ENCODE peak calls at places on chromosomes 2 and 18, in six cellular contexts. A is A549, D is testis, U is HepG2, B is Peyer's patch, V is adrenal gland. K is an unnamed sample.

GRCh38 chr2:158734442-158734841 is 60.7 kb upstream of the DAPL1 start:
- DNase-seq in A (no peak), D (no peak), U (no peak), B (no peak), V (no peak), K (no peak)

GRCh38 chr18:73774836-73775509 is 372.7 kb downstream of the FBXO15 start:
- DNase-seq in A (peak; percentile 51), D (peak; percentile 59), U (no peak), B (no peak), V (no peak), K (peak; percentile 76)

GRCh38 chr2:172307800-172308199 is 119.6 kb upstream of the ITGA6 start:
- DNase-seq in A (no peak), D (peak; percentile 27), U (no peak), B (peak; percentile 66), V (peak; percentile 43), K (peak; percentile 38)

GRCh38 chr2:10885479-10885863 is 26.3 kb upstream of the KCNF1 start:
- DNase-seq in A (no peak), D (no peak), U (no peak), B (peak; percentile 63), V (no peak), K (no peak)

GRCh38 chr18:11741505-11742145 is 52.6 kb downstream of the GNAL start:
- DNase-seq in A (peak; percentile 34), D (no peak), U (peak; percentile 11), B (no peak), V (no peak), K (no peak)

GRCh38 chr18:75048776-75049454 is 160.0 kb downstream of the PTGR3 start:
- DNase-seq in A (no peak), D (no peak), U (no peak), B (no peak), V (no peak), K (no peak)

GRCh38 chr2:120566331-120567035 is 169.2 kb upstream of the GLI2 start:
- DNase-seq in A (no peak), D (peak; percentile 75), U (no peak), B (no peak), V (peak; percentile 67), K (no peak)

GRCh38 chr2:65880451-65880850 is 448.1 kb upstream of the SPRED2 start:
- DNase-seq in A (no peak), D (no peak), U (no peak), B (no peak), V (no peak), K (no peak)

GRCh38 chr18:31325051-31325450 is 7.1 kb downstream of the DSG1 start:
- DNase-seq in A (peak; percentile 30), D (no peak), U (no peak), B (no peak), V (no peak), K (no peak)

GRCh38 chr18:76672627-76673026 is 149.7 kb upstream of the ZNF236 start:
- DNase-seq in A (no peak), D (no peak), U (no peak), B (no peak), V (no peak), K (no peak)

GRCh38 chr2:63081404-63081803 is 30.8 kb downstream of the OTX1 start:
- DNase-seq in A (no peak), D (no peak), U (no peak), B (no peak), V (no peak), K (no peak)

GRCh38 chr2:67565761-67566160 is 168.6 kb downstream of the ETAA1 start:
- DNase-seq in A (peak; percentile 54), D (no peak), U (no peak), B (no peak), V (no peak), K (no peak)

DNA sequence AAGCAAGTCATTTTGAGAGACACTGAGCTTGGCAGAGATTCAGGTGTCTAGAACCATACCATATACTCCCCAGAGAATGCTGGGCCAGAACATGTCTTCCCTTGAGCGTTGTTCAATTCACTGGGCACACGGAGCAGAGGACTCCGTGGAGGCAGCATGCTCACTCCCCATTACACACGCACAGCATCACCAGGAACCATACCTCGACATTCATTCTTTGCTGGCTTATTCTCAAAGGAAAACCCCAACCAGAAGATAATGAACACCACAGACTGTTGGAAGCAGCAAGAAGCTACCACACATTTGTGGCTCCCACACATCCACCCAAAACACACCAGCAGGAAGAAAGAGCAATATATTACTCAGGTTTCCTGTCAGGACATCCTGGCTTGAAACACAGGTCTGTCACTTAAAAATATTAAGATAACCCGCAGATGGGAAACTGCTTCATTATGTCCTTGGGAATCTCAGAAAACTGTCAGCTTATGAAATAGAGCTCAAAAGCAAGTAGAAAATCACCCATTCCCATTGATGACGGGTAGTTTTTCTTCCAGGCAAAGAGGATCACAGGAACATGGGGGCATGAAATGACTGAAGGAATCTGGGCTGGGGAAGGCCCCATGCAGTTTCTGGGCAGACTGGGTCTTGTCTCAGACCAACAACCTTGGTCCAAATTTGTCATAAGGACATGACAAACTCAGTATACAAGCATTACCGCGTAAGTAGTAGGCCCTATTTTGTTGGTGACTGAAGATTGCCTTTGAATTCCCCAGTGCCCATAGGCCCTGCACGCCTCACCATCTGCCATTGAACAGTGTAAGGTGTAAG is 46.5 kb downstream of the PCBP1 start:
- DNase-seq in A (no peak), D (no peak), U (no peak), B (no peak), V (no peak), K (no peak)
- TF ChIP-seq POLR2A in A (no peak), D (no peak), U (no peak), B (no peak), V (peak; percentile 14), K (no peak)

GRCh38 chr2:154614906-154615305 is 83.6 kb upstream of the KCNJ3 start:
- DNase-seq in A (no peak), D (no peak), U (no peak), B (no peak), V (no peak), K (no peak)
- TF ChIP-seq POLR2A in A (no peak), D (no peak), U (no peak), B (no peak), V (no peak), K (no peak)

GRCh38 chr2:111617299-111617803 is 266.6 kb downstream of the ANAPC1 start:
- DNase-seq in A (peak; percentile 27), D (no peak), U (peak; percentile 85), B (no peak), V (no peak), K (no peak)
- TF ChIP-seq POLR2A in A (no peak), D (no peak), U (no peak), B (no peak), V (no peak), K (no peak)

DNA sequence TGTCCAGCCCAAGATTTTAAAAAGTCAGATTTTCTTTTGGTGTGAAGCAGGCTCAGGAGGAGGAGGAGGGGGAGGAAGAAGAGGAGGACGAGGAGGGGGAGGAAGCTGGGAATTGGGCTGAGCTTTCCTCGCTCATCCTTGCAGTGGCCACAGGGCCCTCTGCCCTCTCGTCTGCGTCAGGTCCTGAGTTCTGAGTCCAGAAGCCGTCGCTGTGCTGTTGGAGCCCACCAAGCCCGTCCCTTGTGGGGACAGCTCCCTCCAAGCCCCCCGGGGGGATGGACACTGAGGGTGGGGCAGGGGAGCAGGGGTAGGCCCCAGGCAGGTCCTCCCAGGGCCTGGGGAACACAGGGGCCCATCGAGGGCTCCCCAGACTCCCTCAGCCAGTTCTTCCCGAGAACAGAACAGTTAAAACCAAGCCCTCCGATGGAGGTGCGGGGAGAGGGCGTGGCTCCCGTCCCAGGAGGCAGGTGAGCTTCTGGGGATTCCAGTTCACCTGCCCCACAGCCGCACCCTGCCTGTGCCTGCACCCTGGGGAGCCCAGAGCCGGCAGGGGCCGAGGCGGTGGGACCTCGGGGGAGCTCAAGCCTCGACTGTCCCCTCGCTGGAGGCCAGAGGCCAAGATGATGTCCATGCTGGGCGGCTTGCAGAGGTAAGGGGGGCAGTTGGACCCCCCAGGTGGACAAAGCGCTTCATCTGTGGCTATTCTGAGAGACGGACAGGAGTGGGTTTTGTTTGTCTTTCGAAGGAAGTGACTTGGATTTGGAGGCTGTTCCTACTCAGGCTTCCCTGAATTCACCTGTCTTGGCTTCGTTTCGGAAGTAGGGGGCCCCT is at the start of gene GAL3ST2:
- DNase-seq in A (no peak), D (no peak), U (no peak), B (no peak), V (peak; percentile 18), K (no peak)
- TF ChIP-seq POLR2A in A (no peak), D (no peak), U (no peak), B (no peak), V (no peak), K (no peak)

GRCh38 chr2:1744446-1745170 is at the start of gene PXDN:
- DNase-seq in A (no peak), D (peak; percentile 51), U (no peak), B (no peak), V (peak; percentile 23), K (peak; percentile 43)
- TF ChIP-seq POLR2A in A (no peak), D (no peak), U (no peak), B (no peak), V (no peak), K (peak; percentile 19)

GRCh38 chr18:2657788-2658458 is 2.4 kb downstream of the SMCHD1 start:
- DNase-seq in A (peak; percentile 37), D (no peak), U (peak; percentile 56), B (no peak), V (no peak), K (peak; percentile 36)
- TF ChIP-seq POLR2A in A (no peak), D (no peak), U (no peak), B (no peak), V (no peak), K (no peak)

GRCh38 chr2:86441789-86442641 is 844 bp downstream of the KDM3A start:
- DNase-seq in A (peak; percentile 60), D (peak; percentile 64), U (peak; percentile 24), B (peak; percentile 87), V (peak; percentile 72), K (peak; percentile 20)
- TF ChIP-seq POLR2A in A (peak; percentile 14), D (no peak), U (peak; percentile 60), B (no peak), V (peak; percentile 13), K (peak; percentile 8)

DNA sequence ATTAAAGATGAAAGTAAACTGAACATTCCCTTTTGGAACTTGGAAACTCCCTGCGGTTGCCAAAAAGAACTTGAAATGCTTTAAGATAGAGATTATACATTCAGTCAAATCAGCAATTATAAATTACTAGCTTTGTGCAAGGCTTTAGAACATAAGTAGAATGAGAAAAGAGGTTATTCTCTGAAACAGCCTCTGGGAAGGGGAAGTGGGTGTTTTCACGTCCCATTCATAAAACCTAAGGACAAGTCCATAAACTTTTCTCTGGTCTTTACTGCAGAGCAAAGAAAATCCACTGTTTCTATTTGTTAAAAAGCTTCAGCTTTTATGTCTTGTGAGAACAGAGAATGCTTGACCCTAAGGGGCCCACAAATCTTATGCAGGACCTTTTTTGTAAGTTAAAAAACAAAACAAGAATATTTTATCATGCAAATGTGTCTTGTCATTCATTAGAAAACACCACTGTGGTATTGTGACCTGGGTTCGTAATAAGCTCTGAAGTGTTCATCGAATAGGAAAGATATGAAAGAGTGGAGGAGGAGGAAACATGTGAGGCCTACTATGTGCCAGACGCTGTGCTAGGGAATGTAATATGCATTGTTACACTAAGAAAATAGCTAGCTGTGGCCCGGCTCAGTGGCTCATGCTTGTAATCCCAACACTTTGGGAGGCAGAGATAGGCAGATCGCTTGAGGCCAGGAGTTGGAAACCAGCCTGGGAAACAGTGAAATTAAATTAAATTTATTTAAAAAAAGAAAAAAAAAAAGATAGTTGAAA is 49.4 kb upstream of the ZNF397 start:
- DNase-seq in A (no peak), D (no peak), U (no peak), B (no peak), V (no peak), K (no peak)
- TF ChIP-seq POLR2A in A (no peak), D (no peak), U (no peak), B (no peak), V (no peak), K (no peak)

K was measured in prostate gland.